ENCODE peak calls at places on chromosome 7, in eight cellular contexts. F is CD8-positive, alpha-beta T cell; I is kidney; Q is prostate gland; Z is IMR-90; N is colonic mucosa; H is hepatocyte; C is brain microvascular endothelial cell. M is an unnamed sample.

GRCh38 chr7:94289071-94289470 is 105.6 kb upstream of the COL1A2 start:
- DNase-seq in I (no peak), Q (peak; percentile 32), H (peak; percentile 89), F (no peak), Z (peak; percentile 91), N (peak; percentile 48), C (peak; percentile 87), M (peak; percentile 81)

GRCh38 chr7:46192191-46192590 is 271.1 kb upstream of the IGFBP3 start:
- DNase-seq in F (no peak), H (no peak), C (no peak), Q (no peak), N (no peak), Z (peak; percentile 20), I (no peak), M (no peak)

GRCh38 chr7:93920496-93921189 is 892 bp upstream of the GNG11 start:
- DNase-seq in C (no peak), Z (no peak), H (no peak), F (no peak), N (no peak), I (no peak), Q (no peak), M (no peak)

GRCh38 chr7:42476255-42476654 is 239.2 kb upstream of the GLI3 start:
- DNase-seq in I (no peak), C (no peak), F (no peak), Q (no peak), N (no peak), H (no peak), Z (no peak), M (no peak)

GRCh38 chr7:1007901-1008300 is 24.9 kb downstream of the CYP2W1 start:
- DNase-seq in N (peak; percentile 70), C (no peak), Q (no peak), F (no peak), I (no peak), H (no peak), Z (no peak), M (no peak)

GRCh38 chr7:94297397-94297838 is 97.3 kb upstream of the COL1A2 start:
- DNase-seq in F (no peak), Q (no peak), H (peak; percentile 61), I (no peak), N (peak; percentile 28), Z (peak; percentile 98), C (peak; percentile 94), M (peak; percentile 82)

GRCh38 chr7:15018981-15019380 is 116.4 kb upstream of the DGKB start:
- DNase-seq in I (no peak), F (no peak), C (no peak), Z (no peak), H (no peak), N (no peak), Q (no peak), M (no peak)

GRCh38 chr7:24972991-24973390 is 7.0 kb downstream of the OSBPL3 start:
- DNase-seq in H (no peak), I (no peak), Q (no peak), Z (peak; percentile 87), F (no peak), C (peak; percentile 77), N (no peak), M (no peak)

GRCh38 chr7:153445641-153446040 is 606.6 kb upstream of the DPP6 start:
- DNase-seq in F (no peak), I (no peak), N (no peak), H (no peak), Z (no peak), Q (no peak), C (no peak), M (no peak)

GRCh38 chr7:23472974-23473847 is 2.9 kb upstream of the IGF2BP3 start:
- DNase-seq in Q (no peak), F (no peak), H (no peak), C (no peak), Z (no peak), I (no peak), N (peak; percentile 28), M (no peak)

GRCh38 chr7:91618665-91619437 is 261.7 kb downstream of the MTERF1 start:
- DNase-seq in H (no peak), Z (no peak), N (no peak), C (no peak), F (no peak), Q (no peak), I (no peak), M (no peak)

GRCh38 chr7:36313607-36314006 is 76.1 kb upstream of the ANLN start:
- DNase-seq in C (no peak), Q (no peak), H (no peak), N (no peak), I (no peak), F (no peak), Z (no peak), M (no peak)

GRCh38 chr7:90726120-90726519 is 130.0 kb downstream of the CDK14 start:
- DNase-seq in N (no peak), H (no peak), C (no peak), F (no peak), I (no peak), Q (no peak), Z (peak; percentile 46), M (no peak)

GRCh38 chr7:148807451-148807850 is 76.6 kb downstream of the EZH2 start:
- DNase-seq in H (no peak), Q (no peak), Z (no peak), C (no peak), I (no peak), N (no peak), F (no peak), M (no peak)

GRCh38 chr7:45580053-45580872 is 6.1 kb downstream of the ADCY1 start:
- DNase-seq in I (peak; percentile 75), H (no peak), Z (no peak), F (no peak), Q (no peak), C (no peak), N (no peak), M (peak; percentile 66)

GRCh38 chr7:157547102-157547501 is 210.3 kb downstream of the DNAJB6 start:
- DNase-seq in I (peak; percentile 42), Q (no peak), H (no peak), F (no peak), N (no peak), Z (no peak), C (no peak), M (peak; percentile 28)

DNA sequence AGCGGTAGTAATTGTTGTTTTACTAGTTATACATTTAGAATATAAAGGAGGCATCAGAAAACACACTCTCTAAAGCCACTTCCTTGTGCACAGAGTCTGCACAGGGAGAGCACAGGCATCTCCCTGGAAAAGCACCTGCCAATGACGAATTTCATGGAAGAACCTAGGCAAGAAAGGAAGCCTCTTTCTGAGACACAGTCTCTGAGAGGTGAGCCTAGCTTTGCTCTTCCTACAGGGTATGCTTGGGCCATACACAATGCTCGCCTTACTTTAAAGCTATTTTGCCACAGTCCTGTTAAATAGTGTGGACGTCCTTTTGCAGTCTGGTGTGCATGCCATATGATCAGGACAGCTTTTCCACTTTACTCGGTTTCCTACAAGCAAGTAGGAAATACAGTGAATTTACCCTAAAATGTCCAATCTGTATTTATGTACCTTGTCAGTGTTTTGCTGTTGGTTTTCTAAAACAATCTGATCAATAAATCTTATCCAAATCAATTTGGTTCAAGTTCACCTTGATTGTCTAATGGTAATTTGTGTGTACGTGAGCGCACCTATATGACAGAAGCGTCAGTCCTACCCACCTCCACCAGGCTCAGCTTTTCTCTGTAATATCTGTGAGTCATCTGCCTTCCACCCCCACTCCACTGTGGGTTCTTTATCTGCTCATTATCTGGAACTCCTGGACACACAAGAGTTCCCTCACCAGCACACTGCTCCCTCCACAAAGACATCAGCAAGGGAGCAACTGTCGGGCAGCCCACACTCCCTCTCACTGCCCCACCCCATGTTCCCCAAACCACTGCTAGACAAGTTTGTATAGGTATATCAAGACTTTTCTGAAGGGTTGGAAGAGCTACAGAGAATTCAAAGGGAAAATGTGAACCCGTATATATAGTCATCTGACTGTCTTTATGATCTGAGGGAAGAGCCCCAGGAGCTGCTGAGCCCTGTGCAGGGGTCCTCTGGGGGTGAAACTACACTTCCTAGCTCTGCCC is 65.2 kb downstream of the KLHDC10 start:
- DNase-seq in Z (peak; percentile 45), N (no peak), Q (no peak), F (no peak), H (no peak), C (peak; percentile 70), I (no peak), M (no peak)
- H3K36me3 ChIP-seq in Z (peaks cover 25% of the 10 kb centered on the region), N (no peaks in the 10 kb centered on the region), Q (no peaks in the 10 kb centered on the region), F (peaks cover 9% of the 10 kb centered on the region), H (no peaks in the 10 kb centered on the region), C (peaks cover 21% of the 10 kb centered on the region), I (peaks cover 7% of the 10 kb centered on the region), M (peaks cover 39% of the 10 kb centered on the region)

GRCh38 chr7:2934211-2934731 is 90.2 kb upstream of the GNA12 start:
- DNase-seq in I (peak; percentile 60), N (no peak), C (peak; percentile 67), F (no peak), Q (no peak), H (peak; percentile 23), Z (peak; percentile 70), M (peak; percentile 43)
- TF ChIP-seq CTCF in I (no peak), N (no peak), C (peak; percentile 50), F (no peak), Q (no peak), H (no peak), Z (no peak), M (no peak)

GRCh38 chr7:79453558-79454324 is at the start of gene MAGI2:
- DNase-seq in I (peak; percentile 95), F (no peak), C (peak; percentile 84), N (peak; percentile 69), Q (peak; percentile 43), Z (peak; percentile 84), H (peak; percentile 89), M (peak; percentile 96)

GRCh38 chr7:79452495-79453265 is 787 bp downstream of the MAGI2 start:
- DNase-seq in I (peak; percentile 64), H (peak; percentile 46), F (no peak), N (peak; percentile 20), C (peak; percentile 3), Q (peak; percentile 7), Z (peak; percentile 26), M (peak; percentile 70)

GRCh38 chr7:79452032-79452494 is 1.4 kb downstream of the MAGI2 start:
- DNase-seq in H (peak; percentile 93), Q (peak; percentile 75), I (peak; percentile 94), N (peak; percentile 71), C (peak; percentile 71), Z (peak; percentile 82), F (no peak), M (peak; percentile 96)

GRCh38 chr7:79453266-79453557 is 255 bp downstream of the MAGI2 start:
- DNase-seq in C (no peak), H (no peak), N (peak; percentile 17), I (no peak), Z (no peak), Q (no peak), F (no peak), M (no peak)

DNA sequence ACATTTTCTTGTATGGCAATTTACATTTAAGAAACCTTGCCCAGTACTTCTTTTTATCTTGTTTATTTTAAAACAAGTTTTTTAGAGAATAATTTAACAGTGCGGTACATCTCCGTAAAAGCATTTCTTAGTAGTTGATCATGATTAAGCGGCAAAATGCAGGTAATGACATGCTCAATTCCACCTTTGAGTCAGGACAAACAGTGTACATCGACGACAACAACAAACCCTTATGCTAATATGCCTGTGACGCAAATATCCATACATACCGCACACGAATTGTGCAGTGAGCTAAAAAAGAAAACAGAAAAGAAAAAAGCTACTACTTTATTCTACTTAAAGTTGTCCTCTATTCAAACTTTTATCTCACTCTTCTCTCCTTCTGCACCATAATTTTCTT is 1.9 kb downstream of the MAGI2 start:
- DNase-seq in Z (peak; percentile 25), H (no peak), C (no peak), F (no peak), Q (no peak), I (no peak), N (no peak), M (no peak)
- H3K36me3 ChIP-seq in Z (peaks cover 4% of the 10 kb centered on the region), H (no peaks in the 10 kb centered on the region), C (no peaks in the 10 kb centered on the region), F (no peaks in the 10 kb centered on the region), Q (no peaks in the 10 kb centered on the region), I (no peaks in the 10 kb centered on the region), N (no peaks in the 10 kb centered on the region), M (no peaks in the 10 kb centered on the region)

GRCh38 chr7:47416454-47417121 is 165.3 kb downstream of the TNS3 start:
- DNase-seq in C (no peak), Q (no peak), H (no peak), N (no peak), Z (no peak), I (peak; percentile 72), F (no peak), M (peak; percentile 67)
- TF ChIP-seq CTCF in C (peak; percentile 33), Q (no peak), H (no peak), N (no peak), Z (peak; percentile 8), I (no peak), F (no peak), M (no peak)